ENCODE peak calls at places on chromosomes 3 and 15, in eight cellular contexts. One of them, this sample, is unnamed.

GRCh38 chr3:10548997-10549396 is 43.6 kb upstream of the ATP2B2 start:
- DNase-seq in heart left ventricle: peak; percentile 1
- DNase-seq in aorta: no peak
- DNase-seq in left lung: no peak
- DNase-seq in colonic mucosa: no peak
- DNase-seq in uterus: no peak
- DNase-seq in cardiac muscle cell: no peak
- DNase-seq in psoas muscle: no peak
- DNase-seq in this sample: no peak

GRCh38 chr3:5144316-5144994 is 22.4 kb downstream of the ARL8B start:
- DNase-seq in heart left ventricle: no peak
- DNase-seq in aorta: no peak
- DNase-seq in left lung: no peak
- DNase-seq in colonic mucosa: no peak
- DNase-seq in uterus: no peak
- DNase-seq in cardiac muscle cell: no peak
- DNase-seq in psoas muscle: no peak
- DNase-seq in this sample: no peak

GRCh38 chr3:134993011-134993410 is 198.0 kb downstream of the EPHB1 start:
- DNase-seq in heart left ventricle: no peak
- DNase-seq in aorta: no peak
- DNase-seq in left lung: no peak
- DNase-seq in colonic mucosa: no peak
- DNase-seq in uterus: no peak
- DNase-seq in cardiac muscle cell: no peak
- DNase-seq in psoas muscle: no peak
- DNase-seq in this sample: no peak

GRCh38 chr3:192833177-192833890 is 84.3 kb downstream of the MB21D2 start:
- DNase-seq in heart left ventricle: no peak
- DNase-seq in aorta: no peak
- DNase-seq in left lung: no peak
- DNase-seq in colonic mucosa: no peak
- DNase-seq in uterus: no peak
- DNase-seq in cardiac muscle cell: no peak
- DNase-seq in psoas muscle: no peak
- DNase-seq in this sample: no peak

GRCh38 chr15:78024141-78024567 is 53.4 kb downstream of the TBC1D2B start:
- DNase-seq in heart left ventricle: peak; percentile 68
- DNase-seq in aorta: no peak
- DNase-seq in left lung: no peak
- DNase-seq in colonic mucosa: no peak
- DNase-seq in uterus: peak; percentile 80
- DNase-seq in cardiac muscle cell: no peak
- DNase-seq in psoas muscle: peak; percentile 81
- DNase-seq in this sample: no peak

GRCh38 chr15:25783607-25784131 is 79.5 kb downstream of the ATP10A start:
- DNase-seq in heart left ventricle: no peak
- DNase-seq in aorta: peak; percentile 73
- DNase-seq in left lung: no peak
- DNase-seq in colonic mucosa: no peak
- DNase-seq in uterus: no peak
- DNase-seq in cardiac muscle cell: peak; percentile 15
- DNase-seq in psoas muscle: no peak
- DNase-seq in this sample: no peak

GRCh38 chr3:152622813-152623167 is 212.1 kb upstream of the P2RY1 start:
- DNase-seq in heart left ventricle: no peak
- DNase-seq in aorta: no peak
- DNase-seq in left lung: no peak
- DNase-seq in colonic mucosa: no peak
- DNase-seq in uterus: no peak
- DNase-seq in cardiac muscle cell: no peak
- DNase-seq in psoas muscle: no peak
- DNase-seq in this sample: no peak

GRCh38 chr3:30495172-30496124 is 111.0 kb upstream of the TGFBR2 start:
- DNase-seq in heart left ventricle: no peak
- DNase-seq in aorta: no peak
- DNase-seq in left lung: no peak
- DNase-seq in colonic mucosa: no peak
- DNase-seq in uterus: no peak
- DNase-seq in cardiac muscle cell: no peak
- DNase-seq in psoas muscle: no peak
- DNase-seq in this sample: no peak

GRCh38 chr3:114650808-114651207 is 357.0 kb downstream of the TIGIT start:
- DNase-seq in heart left ventricle: no peak
- DNase-seq in aorta: no peak
- DNase-seq in left lung: no peak
- DNase-seq in colonic mucosa: no peak
- DNase-seq in uterus: no peak
- DNase-seq in cardiac muscle cell: no peak
- DNase-seq in psoas muscle: no peak
- DNase-seq in this sample: peak; percentile 64

GRCh38 chr3:137110392-137110996 is 152.7 kb downstream of the IL20RB start:
- DNase-seq in heart left ventricle: no peak
- DNase-seq in aorta: no peak
- DNase-seq in left lung: no peak
- DNase-seq in colonic mucosa: no peak
- DNase-seq in uterus: no peak
- DNase-seq in cardiac muscle cell: peak; percentile 41
- DNase-seq in psoas muscle: no peak
- DNase-seq in this sample: no peak

GRCh38 chr3:36227982-36228381 is 152.3 kb upstream of the STAC start:
- DNase-seq in heart left ventricle: peak; percentile 18
- DNase-seq in aorta: no peak
- DNase-seq in left lung: no peak
- DNase-seq in colonic mucosa: no peak
- DNase-seq in uterus: no peak
- DNase-seq in cardiac muscle cell: no peak
- DNase-seq in psoas muscle: no peak
- DNase-seq in this sample: no peak

GRCh38 chr15:36294359-36294758 is 285.1 kb upstream of the CDIN1 start:
- DNase-seq in heart left ventricle: no peak
- DNase-seq in aorta: no peak
- DNase-seq in left lung: no peak
- DNase-seq in colonic mucosa: no peak
- DNase-seq in uterus: no peak
- DNase-seq in cardiac muscle cell: peak; percentile 3
- DNase-seq in psoas muscle: no peak
- DNase-seq in this sample: no peak

GRCh38 chr3:50238549-50239026 is 2.6 kb downstream of the GNAI2 start:
- DNase-seq in heart left ventricle: peak; percentile 90
- DNase-seq in aorta: peak; percentile 95
- DNase-seq in left lung: peak; percentile 88
- DNase-seq in colonic mucosa: peak; percentile 94
- DNase-seq in uterus: peak; percentile 70
- DNase-seq in cardiac muscle cell: no peak
- DNase-seq in psoas muscle: peak; percentile 87
- DNase-seq in this sample: no peak

GRCh38 chr15:70470556-70471191 is 292.7 kb downstream of the UACA start:
- DNase-seq in heart left ventricle: no peak
- DNase-seq in aorta: no peak
- DNase-seq in left lung: no peak
- DNase-seq in colonic mucosa: no peak
- DNase-seq in uterus: no peak
- DNase-seq in cardiac muscle cell: no peak
- DNase-seq in psoas muscle: no peak
- DNase-seq in this sample: no peak

GRCh38 chr3:10925436-10926260 is 66.9 kb upstream of the SLC6A1 start:
- DNase-seq in heart left ventricle: no peak
- DNase-seq in aorta: no peak
- DNase-seq in left lung: no peak
- DNase-seq in colonic mucosa: no peak
- DNase-seq in uterus: no peak
- DNase-seq in cardiac muscle cell: no peak
- DNase-seq in psoas muscle: no peak
- DNase-seq in this sample: no peak

GRCh38 chr3:158495503-158495902 is 75.5 kb upstream of the MLF1 start:
- DNase-seq in heart left ventricle: no peak
- DNase-seq in aorta: no peak
- DNase-seq in left lung: no peak
- DNase-seq in colonic mucosa: no peak
- DNase-seq in uterus: no peak
- DNase-seq in cardiac muscle cell: no peak
- DNase-seq in psoas muscle: no peak
- DNase-seq in this sample: no peak

GRCh38 chr3:128432301-128432897 is 34.3 kb downstream of the DNAJB8 start:
- DNase-seq in heart left ventricle: no peak
- DNase-seq in aorta: no peak
- DNase-seq in left lung: no peak
- DNase-seq in colonic mucosa: no peak
- DNase-seq in uterus: no peak
- DNase-seq in cardiac muscle cell: no peak
- DNase-seq in psoas muscle: no peak
- DNase-seq in this sample: no peak

GRCh38 chr15:39786444-39787056 is 3.9 kb upstream of the FSIP1 start:
- DNase-seq in heart left ventricle: no peak
- DNase-seq in aorta: no peak
- DNase-seq in left lung: no peak
- DNase-seq in colonic mucosa: no peak
- DNase-seq in uterus: no peak
- DNase-seq in cardiac muscle cell: peak; percentile 61
- DNase-seq in psoas muscle: no peak
- DNase-seq in this sample: no peak
- H3K4me1 ChIP-seq in heart left ventricle: peaks cover 4% of the 10 kb centered on the region
- H3K4me1 ChIP-seq in aorta: no peaks in the 10 kb centered on the region
- H3K4me1 ChIP-seq in left lung: peaks cover 34% of the 10 kb centered on the region
- H3K4me1 ChIP-seq in colonic mucosa: no peaks in the 10 kb centered on the region
- H3K4me1 ChIP-seq in uterus: peaks cover 6% of the 10 kb centered on the region
- H3K4me1 ChIP-seq in cardiac muscle cell: peaks cover 8% of the 10 kb centered on the region
- H3K4me1 ChIP-seq in psoas muscle: no peaks in the 10 kb centered on the region
- H3K4me1 ChIP-seq in this sample: peaks cover 6% of the 10 kb centered on the region

GRCh38 chr15:85531083-85531482 is 150.7 kb downstream of the AKAP13 start:
- DNase-seq in heart left ventricle: no peak
- DNase-seq in aorta: no peak
- DNase-seq in left lung: no peak
- DNase-seq in colonic mucosa: no peak
- DNase-seq in uterus: no peak
- DNase-seq in cardiac muscle cell: no peak
- DNase-seq in psoas muscle: no peak
- DNase-seq in this sample: no peak

GRCh38 chr15:85530079-85530478 is 149.7 kb downstream of the AKAP13 start:
- DNase-seq in heart left ventricle: no peak
- DNase-seq in aorta: no peak
- DNase-seq in left lung: no peak
- DNase-seq in colonic mucosa: no peak
- DNase-seq in uterus: no peak
- DNase-seq in cardiac muscle cell: no peak
- DNase-seq in psoas muscle: no peak
- DNase-seq in this sample: no peak

GRCh38 chr15:85525755-85526154 is 145.4 kb downstream of the AKAP13 start:
- DNase-seq in heart left ventricle: no peak
- DNase-seq in aorta: no peak
- DNase-seq in left lung: no peak
- DNase-seq in colonic mucosa: no peak
- DNase-seq in uterus: no peak
- DNase-seq in cardiac muscle cell: no peak
- DNase-seq in psoas muscle: no peak
- DNase-seq in this sample: no peak

GRCh38 chr15:85523530-85523929 is 143.1 kb downstream of the AKAP13 start:
- DNase-seq in heart left ventricle: no peak
- DNase-seq in aorta: no peak
- DNase-seq in left lung: no peak
- DNase-seq in colonic mucosa: no peak
- DNase-seq in uterus: no peak
- DNase-seq in cardiac muscle cell: no peak
- DNase-seq in psoas muscle: no peak
- DNase-seq in this sample: no peak

DNA sequence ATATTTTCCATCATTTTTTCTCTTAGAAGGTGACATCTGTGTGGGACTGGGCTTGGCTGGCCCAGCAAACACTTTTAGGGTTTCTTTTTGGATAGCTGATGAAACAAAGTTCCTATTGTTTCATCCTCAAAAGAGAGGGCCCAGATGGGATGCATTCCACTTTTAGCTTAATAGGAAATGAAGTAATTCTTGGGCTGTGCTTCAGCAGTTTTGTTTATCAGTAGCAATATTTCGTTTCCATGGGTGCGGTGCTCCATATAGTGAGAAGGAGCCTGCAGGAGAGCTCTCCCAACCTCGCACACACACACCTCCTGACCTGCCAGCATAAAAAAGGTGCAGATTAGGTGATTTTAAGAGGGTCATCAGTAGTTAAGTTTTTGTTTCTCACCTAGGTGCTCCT is 147.5 kb downstream of the AKAP13 start:
- DNase-seq in heart left ventricle: peak; percentile 54
- DNase-seq in aorta: no peak
- DNase-seq in left lung: peak; percentile 52
- DNase-seq in colonic mucosa: no peak
- DNase-seq in uterus: no peak
- DNase-seq in cardiac muscle cell: no peak
- DNase-seq in psoas muscle: no peak
- DNase-seq in this sample: peak; percentile 30
- H3K4me1 ChIP-seq in heart left ventricle: peaks cover 58% of the 10 kb centered on the region
- H3K4me1 ChIP-seq in aorta: no peaks in the 10 kb centered on the region
- H3K4me1 ChIP-seq in left lung: peaks cover 49% of the 10 kb centered on the region
- H3K4me1 ChIP-seq in colonic mucosa: no peaks in the 10 kb centered on the region
- H3K4me1 ChIP-seq in uterus: peaks cover 7% of the 10 kb centered on the region
- H3K4me1 ChIP-seq in cardiac muscle cell: peaks cover 5% of the 10 kb centered on the region
- H3K4me1 ChIP-seq in psoas muscle: peaks cover 3% of the 10 kb centered on the region
- H3K4me1 ChIP-seq in this sample: peaks cover 6% of the 10 kb centered on the region

GRCh38 chr3:125147491-125147820 is 65.1 kb downstream of the SLC12A8 start:
- DNase-seq in heart left ventricle: no peak
- DNase-seq in aorta: no peak
- DNase-seq in left lung: no peak
- DNase-seq in colonic mucosa: no peak
- DNase-seq in uterus: no peak
- DNase-seq in cardiac muscle cell: no peak
- DNase-seq in psoas muscle: no peak
- DNase-seq in this sample: no peak
- H3K4me1 ChIP-seq in heart left ventricle: peaks cover 55% of the 10 kb centered on the region
- H3K4me1 ChIP-seq in aorta: no peaks in the 10 kb centered on the region
- H3K4me1 ChIP-seq in left lung: peaks cover 87% of the 10 kb centered on the region
- H3K4me1 ChIP-seq in colonic mucosa: no peaks in the 10 kb centered on the region
- H3K4me1 ChIP-seq in uterus: peaks cover 7% of the 10 kb centered on the region
- H3K4me1 ChIP-seq in cardiac muscle cell: peaks cover 25% of the 10 kb centered on the region
- H3K4me1 ChIP-seq in psoas muscle: peaks cover 22% of the 10 kb centered on the region
- H3K4me1 ChIP-seq in this sample: no peaks in the 10 kb centered on the region

GRCh38 chr3:150759319-150759718 is 3.6 kb downstream of the SIAH2 start:
- DNase-seq in heart left ventricle: no peak
- DNase-seq in aorta: no peak
- DNase-seq in left lung: no peak
- DNase-seq in colonic mucosa: no peak
- DNase-seq in uterus: no peak
- DNase-seq in cardiac muscle cell: no peak
- DNase-seq in psoas muscle: no peak
- DNase-seq in this sample: peak; percentile 93

GRCh38 chr3:150759947-150760346 is 3.0 kb downstream of the SIAH2 start:
- DNase-seq in heart left ventricle: no peak
- DNase-seq in aorta: no peak
- DNase-seq in left lung: no peak
- DNase-seq in colonic mucosa: no peak
- DNase-seq in uterus: no peak
- DNase-seq in cardiac muscle cell: no peak
- DNase-seq in psoas muscle: no peak
- DNase-seq in this sample: no peak

GRCh38 chr3:150761831-150762661 is 923 bp downstream of the SIAH2 start:
- DNase-seq in heart left ventricle: peak; percentile 61
- DNase-seq in aorta: peak; percentile 81
- DNase-seq in left lung: peak; percentile 68
- DNase-seq in colonic mucosa: peak; percentile 80
- DNase-seq in uterus: peak; percentile 54
- DNase-seq in cardiac muscle cell: peak; percentile 69
- DNase-seq in psoas muscle: peak; percentile 45
- DNase-seq in this sample: no peak

GRCh38 chr3:150762662-150763121 is 277 bp downstream of the SIAH2 start:
- DNase-seq in heart left ventricle: no peak
- DNase-seq in aorta: peak; percentile 80
- DNase-seq in left lung: no peak
- DNase-seq in colonic mucosa: no peak
- DNase-seq in uterus: no peak
- DNase-seq in cardiac muscle cell: no peak
- DNase-seq in psoas muscle: no peak
- DNase-seq in this sample: no peak

GRCh38 chr3:150760431-150761200 is 2.4 kb downstream of the SIAH2 start:
- DNase-seq in heart left ventricle: no peak
- DNase-seq in aorta: no peak
- DNase-seq in left lung: no peak
- DNase-seq in colonic mucosa: no peak
- DNase-seq in uterus: no peak
- DNase-seq in cardiac muscle cell: no peak
- DNase-seq in psoas muscle: no peak
- DNase-seq in this sample: no peak
- H3K4me1 ChIP-seq in heart left ventricle: peaks cover 23% of the 10 kb centered on the region
- H3K4me1 ChIP-seq in aorta: peaks cover 2% of the 10 kb centered on the region
- H3K4me1 ChIP-seq in left lung: peaks cover 62% of the 10 kb centered on the region
- H3K4me1 ChIP-seq in colonic mucosa: peaks cover 19% of the 10 kb centered on the region
- H3K4me1 ChIP-seq in uterus: peaks cover 13% of the 10 kb centered on the region
- H3K4me1 ChIP-seq in cardiac muscle cell: peaks cover 25% of the 10 kb centered on the region
- H3K4me1 ChIP-seq in psoas muscle: peaks cover 55% of the 10 kb centered on the region
- H3K4me1 ChIP-seq in this sample: peaks cover 19% of the 10 kb centered on the region